ENCODE peak calls at places on chromosomes 11 and 22, in seven cellular contexts. Y is H9, C is mesendoderm, A is mesenchymal stem cell, L is IMR-90, M is H1, K is trophoblast cell. S is an unnamed sample.

GRCh38 chr22:48906177-48906835 is 921.4 kb downstream of the BRD1 start:
- DNase-seq in A (no peak), M (no peak), Y (peak; percentile 12), K (no peak), L (no peak), C (no peak), S (no peak)

GRCh38 chr11:69380921-69381581 is 87.1 kb downstream of the MYEOV start:
- DNase-seq in L (no peak), M (no peak), Y (no peak), A (no peak), K (no peak), C (no peak), S (no peak)

GRCh38 chr11:41498726-41499125 is 39.3 kb upstream of the LRRC4C start:
- DNase-seq in C (no peak), M (no peak), A (no peak), K (no peak), Y (no peak), L (no peak), S (no peak)

GRCh38 chr22:41405588-41405987 is 23.8 kb downstream of the TEF start:
- DNase-seq in M (no peak), C (no peak), Y (no peak), L (no peak), K (no peak), A (no peak), S (no peak)

GRCh38 chr22:23176645-23177027 is 3.7 kb upstream of the BCR start:
- DNase-seq in Y (no peak), A (no peak), K (no peak), M (no peak), L (no peak), C (no peak), S (no peak)

GRCh38 chr22:30826670-30827355 is 132.1 kb downstream of the OSBP2 start:
- DNase-seq in M (no peak), K (no peak), C (no peak), A (no peak), L (no peak), Y (no peak), S (no peak)

GRCh38 chr22:47398921-47399790 is 636.7 kb downstream of the TBC1D22A start:
- DNase-seq in C (no peak), M (no peak), A (no peak), K (no peak), L (no peak), Y (no peak), S (no peak)

GRCh38 chr22:40890881-40891280 is 29.0 kb upstream of the DNAJB7 start:
- DNase-seq in L (peak; percentile 51), K (no peak), C (no peak), M (no peak), A (no peak), Y (no peak), S (no peak)

GRCh38 chr22:38246692-38247091 is 26.1 kb downstream of the TMEM184B start:
- DNase-seq in A (no peak), Y (no peak), M (no peak), K (no peak), L (no peak), C (no peak), S (no peak)

GRCh38 chr11:116300252-116300651 is 472.5 kb downstream of the BUD13 start:
- DNase-seq in C (peak; percentile 19), Y (no peak), M (no peak), L (no peak), A (no peak), K (no peak), S (no peak)

GRCh38 chr11:114109206-114110090 is 49.9 kb downstream of the ZBTB16 start:
- DNase-seq in A (peak; percentile 6), L (no peak), M (no peak), K (no peak), C (no peak), Y (no peak), S (no peak)

GRCh38 chr22:29344137-29344536 is 28.6 kb upstream of the RASL10A start:
- DNase-seq in A (peak; percentile 69), Y (no peak), C (peak; percentile 37), M (no peak), L (peak; percentile 79), K (peak; percentile 99), S (no peak)
- H4K8ac ChIP-seq in A (no peak overlapping the region), Y (no peak overlapping the region), C (no peak overlapping the region), M (no peak overlapping the region), L (no peak overlapping the region), K (no peak overlapping the region), S (no peak overlapping the region)

GRCh38 chr11:72410956-72411355 is 23.4 kb downstream of the CLPB start:
- DNase-seq in L (no peak), C (no peak), M (no peak), Y (no peak), K (no peak), A (no peak), S (no peak)

GRCh38 chr11:72409458-72409857 is 24.9 kb downstream of the CLPB start:
- DNase-seq in L (no peak), K (no peak), Y (no peak), A (no peak), C (no peak), M (no peak), S (no peak)

GRCh38 chr11:72411623-72412532 is 22.5 kb downstream of the CLPB start:
- DNase-seq in A (no peak), L (no peak), M (no peak), K (no peak), Y (no peak), C (peak; percentile 71), S (no peak)

GRCh38 chr11:72405009-72405408 is 29.3 kb downstream of the CLPB start:
- DNase-seq in Y (no peak), M (no peak), K (peak; percentile 4), C (no peak), A (no peak), L (no peak), S (no peak)

DNA sequence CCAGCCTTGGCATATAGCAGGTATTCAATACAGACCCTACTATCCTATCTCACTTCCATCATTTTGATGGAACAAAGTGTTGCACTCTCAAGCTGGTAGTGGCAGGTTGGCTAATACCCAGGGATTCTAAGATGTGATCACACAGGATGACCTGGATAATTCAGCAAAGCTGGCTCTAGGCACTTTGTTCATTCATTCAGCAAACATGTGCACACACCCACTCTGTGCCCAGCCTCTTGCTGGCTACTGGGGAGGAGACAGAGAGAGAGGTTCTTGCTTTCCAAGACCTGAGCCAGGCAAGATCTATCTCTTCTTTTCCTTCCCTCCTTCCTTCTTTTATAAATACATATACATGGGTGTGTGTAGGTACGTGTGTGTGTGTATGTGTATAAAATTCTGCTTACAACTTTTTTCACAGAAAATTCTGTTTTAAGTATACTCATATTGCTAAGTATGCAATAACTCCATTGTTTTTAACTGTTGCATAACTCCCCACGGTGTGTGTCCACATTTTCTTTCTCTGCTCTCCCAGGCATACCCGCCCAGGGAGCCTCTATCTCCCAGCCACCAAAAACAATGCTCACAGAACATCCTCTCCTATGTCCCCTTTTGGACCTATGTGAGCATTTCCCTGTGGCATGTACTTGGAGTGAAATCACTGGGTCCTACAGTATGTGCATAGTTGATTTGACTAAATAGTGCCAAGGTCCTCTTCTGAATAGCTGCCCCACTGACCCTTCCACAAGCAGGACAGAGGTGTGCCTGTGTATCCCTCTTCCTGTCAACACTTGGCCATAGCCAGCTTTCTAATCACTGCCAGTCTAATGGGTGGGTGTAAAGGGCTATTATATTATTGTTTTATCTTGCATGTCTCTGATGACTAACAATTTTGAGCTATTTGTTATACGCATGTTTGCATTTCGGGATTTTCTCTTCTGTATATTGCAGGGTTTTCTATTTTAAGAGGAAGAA is 27.5 kb downstream of the CLPB start:
- DNase-seq in A (no peak), M (no peak), K (peak; percentile 38), L (no peak), Y (no peak), C (no peak), S (no peak)
- H4K8ac ChIP-seq in A (no peak overlapping the region), M (no peak overlapping the region), K (no peak overlapping the region), L (no peak overlapping the region), Y (no peak overlapping the region), C (no peak overlapping the region), S (no peak overlapping the region)

GRCh38 chr11:94245121-94245520 is 59.3 kb upstream of the IZUMO1R start:
- DNase-seq in M (no peak), C (no peak), K (no peak), L (peak; percentile 26), Y (no peak), A (no peak), S (no peak)
- H4K8ac ChIP-seq in M (no peak overlapping the region), C (no peak overlapping the region), K (no peak overlapping the region), L (no peak overlapping the region), Y (no peak overlapping the region), A (no peak overlapping the region), S (no peak overlapping the region)

GRCh38 chr11:75759832-75760231 is 8.7 kb upstream of the DGAT2 start:
- DNase-seq in K (no peak), A (no peak), Y (no peak), M (no peak), C (no peak), L (no peak), S (no peak)

GRCh38 chr11:75760243-75760642 is 8.3 kb upstream of the DGAT2 start:
- DNase-seq in L (no peak), C (no peak), M (no peak), K (no peak), Y (no peak), A (no peak), S (no peak)

GRCh38 chr11:75762158-75762557 is 6.4 kb upstream of the DGAT2 start:
- DNase-seq in L (no peak), M (no peak), C (no peak), K (no peak), A (no peak), Y (no peak), S (no peak)

GRCh38 chr11:75760710-75761493 is 7.7 kb upstream of the DGAT2 start:
- DNase-seq in K (no peak), Y (no peak), C (no peak), A (peak; percentile 56), M (no peak), L (peak; percentile 82), S (no peak)

GRCh38 chr11:75757651-75758050 is 10.9 kb upstream of the DGAT2 start:
- DNase-seq in A (no peak), M (no peak), K (no peak), L (no peak), Y (no peak), C (no peak), S (no peak)
- H4K8ac ChIP-seq in A (no peak overlapping the region), M (no peak overlapping the region), K (no peak overlapping the region), L (no peak overlapping the region), Y (no peak overlapping the region), C (no peak overlapping the region), S (no peak overlapping the region)

GRCh38 chr11:44368886-44369285 is 58.9 kb upstream of the ALX4 start:
- DNase-seq in L (no peak), M (no peak), C (no peak), Y (no peak), K (no peak), A (no peak), S (no peak)

GRCh38 chr11:44376423-44376822 is 66.5 kb upstream of the ALX4 start:
- DNase-seq in Y (no peak), L (no peak), K (no peak), A (no peak), C (no peak), M (no peak), S (no peak)

GRCh38 chr11:44374001-44374400 is 64.1 kb upstream of the ALX4 start:
- DNase-seq in C (no peak), Y (no peak), K (no peak), M (no peak), L (no peak), A (no peak), S (no peak)

GRCh38 chr11:44371706-44372105 is 61.8 kb upstream of the ALX4 start:
- DNase-seq in A (no peak), Y (no peak), K (no peak), L (no peak), C (no peak), M (no peak), S (no peak)

GRCh38 chr11:44372989-44373388 is 63.0 kb upstream of the ALX4 start:
- DNase-seq in L (no peak), C (peak; percentile 62), A (no peak), Y (no peak), K (no peak), M (no peak), S (no peak)
- H4K8ac ChIP-seq in L (no peak overlapping the region), C (no peak overlapping the region), A (peak overlapping the region; percentile 9), Y (no peak overlapping the region), K (no peak overlapping the region), M (no peak overlapping the region), S (no peak overlapping the region)

S was measured in neuronal stem cell.